ENCODE peak calls at places on chromosomes 4 and X, in seven cellular contexts. N, J, Y, R, V, Z and L are unnamed samples.

GRCh38 chrX:140664939-140665338 is 44.6 kb upstream of the LINC00632 start:
- DNase-seq in V (no peak), Z (no peak), R (no peak), J (peak), Y (peak), N (no peak), L (no peak)

GRCh38 chr4:26826721-26827120 is 33.9 kb upstream of the STIM2 start:
- DNase-seq in Y (no peak), V (no peak), R (peak), Z (no peak), J (no peak), N (peak), L (no peak)

GRCh38 chr4:57501715-57502114 is 391.5 kb upstream of the IGFBP7 start:
- DNase-seq in R (no peak), Y (no peak), J (no peak), Z (no peak), V (no peak), N (no peak), L (no peak)

GRCh38 chr4:174318829-174319764 is 35.4 kb downstream of the CEP44 start:
- DNase-seq in Y (peak), R (no peak), Z (no peak), N (peak), J (peak), V (no peak), L (peak)

GRCh38 chr4:21596521-21596920 is 352.1 kb downstream of the KCNIP4 start:
- DNase-seq in R (no peak), J (no peak), Y (no peak), V (no peak), Z (no peak), N (no peak), L (no peak)

GRCh38 chrX:107628662-107629532 is 587 bp downstream of the PRPS1 start:
- DNase-seq in N (peak), Y (peak), J (peak), R (peak), V (peak), Z (peak), L (peak)

GRCh38 chrX:69493193-69493592 is 10.9 kb upstream of the NALF2 start:
- DNase-seq in N (peak), J (peak), Z (no peak), V (peak), R (no peak), Y (peak), L (peak)

GRCh38 chrX:69321006-69321655 is 155.9 kb upstream of the PJA1 start:
- DNase-seq in R (peak), J (no peak), Y (no peak), N (no peak), V (no peak), Z (no peak), L (no peak)

GRCh38 chrX:149909324-149910177 is 19.8 kb upstream of the HSFX4 start:
- DNase-seq in N (no peak), Z (peak), V (no peak), R (no peak), Y (no peak), J (no peak), L (no peak)

GRCh38 chr4:168769857-168770256 is 240.2 kb downstream of the CBR4 start:
- DNase-seq in R (no peak), Z (no peak), V (no peak), N (no peak), J (no peak), Y (no peak), L (no peak)

DNA sequence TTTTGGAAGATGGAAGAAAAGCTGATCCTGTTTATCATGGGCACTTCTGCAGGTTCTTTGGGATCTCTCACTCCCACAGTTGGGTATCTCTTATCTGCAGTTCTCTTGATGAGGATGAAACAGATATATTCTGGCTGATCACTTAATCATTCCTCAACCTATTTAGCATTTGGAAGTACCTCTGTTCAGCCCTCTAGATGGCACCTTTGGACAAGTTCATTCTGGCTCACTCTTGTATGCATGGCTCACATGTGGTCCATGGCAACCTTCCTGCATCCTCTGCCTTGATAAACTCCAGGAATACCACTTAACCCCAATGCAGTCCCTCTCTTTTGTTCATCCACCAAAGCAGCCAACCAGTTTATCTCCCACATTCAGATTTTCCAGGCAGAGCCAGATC is 74.2 kb downstream of the SMARCA5 start:
- DNase-seq in R (no peak), Z (no peak), Y (no peak), V (no peak), J (no peak), N (no peak), L (no peak)
- TF ChIP-seq CTCF in R (no peak), Z (peak), Y (no peak), V (no peak), J (peak), N (no peak), L (no peak)

GRCh38 chrX:24961809-24962208 is 54.0 kb downstream of the ARX start:
- DNase-seq in J (no peak), N (no peak), Y (no peak), Z (no peak), V (no peak), R (no peak), L (no peak)
- TF ChIP-seq CTCF in J (no peak), N (no peak), Y (no peak), Z (no peak), V (no peak), R (no peak), L (no peak)

GRCh38 chr4:121822796-121823504 is 733 bp downstream of the CCNA2 start:
- DNase-seq in J (peak), V (peak), N (peak), Z (no peak), Y (peak), R (no peak), L (peak)
- TF ChIP-seq CTCF in J (peak), V (no peak), N (no peak), Z (no peak), Y (peak), R (no peak), L (peak)

GRCh38 chr4:107380190-107380589 is 339.8 kb downstream of the PAPSS1 start:
- DNase-seq in N (no peak), V (no peak), R (no peak), Y (no peak), J (no peak), Z (no peak), L (no peak)
- TF ChIP-seq CTCF in N (no peak), V (no peak), R (no peak), Y (no peak), J (no peak), Z (no peak), L (no peak)